ENCODE peak calls at places on chromosomes 1 and 21, in five cellular contexts. One of them, this sample, is unnamed.

GRCh38 chr1:43396059-43396458 is 6.4 kb downstream of the SZT2 start:
- DNase-seq in psoas muscle: no peak
- DNase-seq in prostate gland: peak; percentile 91
- DNase-seq in IMR-90: no peak
- DNase-seq in astrocyte of the spinal cord: no peak
- DNase-seq in this sample: no peak

GRCh38 chr1:150406483-150406882 is 42.5 kb downstream of the RPRD2 start:
- DNase-seq in psoas muscle: no peak
- DNase-seq in prostate gland: no peak
- DNase-seq in IMR-90: no peak
- DNase-seq in astrocyte of the spinal cord: no peak
- DNase-seq in this sample: no peak

GRCh38 chr21:45613881-45614280 is 29.6 kb upstream of the PCBP3 start:
- DNase-seq in psoas muscle: no peak
- DNase-seq in prostate gland: no peak
- DNase-seq in IMR-90: no peak
- DNase-seq in astrocyte of the spinal cord: peak; percentile 45
- DNase-seq in this sample: no peak

GRCh38 chr1:200176181-200176580 is 148.7 kb downstream of the NR5A2 start:
- DNase-seq in psoas muscle: no peak
- DNase-seq in prostate gland: no peak
- DNase-seq in IMR-90: no peak
- DNase-seq in astrocyte of the spinal cord: no peak
- DNase-seq in this sample: no peak

GRCh38 chr21:45517249-45518065 is 24.8 kb downstream of the SLC19A1 start:
- DNase-seq in psoas muscle: peak; percentile 40
- DNase-seq in prostate gland: no peak
- DNase-seq in IMR-90: no peak
- DNase-seq in astrocyte of the spinal cord: no peak
- DNase-seq in this sample: peak; percentile 64

GRCh38 chr21:25369524-25370300 is 237.6 kb downstream of the MRPL39 start:
- DNase-seq in psoas muscle: no peak
- DNase-seq in prostate gland: no peak
- DNase-seq in IMR-90: peak; percentile 66
- DNase-seq in astrocyte of the spinal cord: peak; percentile 69
- DNase-seq in this sample: no peak

GRCh38 chr1:174433451-174433850 is 14.3 kb upstream of the GPR52 start:
- DNase-seq in psoas muscle: no peak
- DNase-seq in prostate gland: no peak
- DNase-seq in IMR-90: peak; percentile 89
- DNase-seq in astrocyte of the spinal cord: peak; percentile 54
- DNase-seq in this sample: no peak

GRCh38 chr1:110336300-110337039 is 2.7 kb upstream of the RBM15 start:
- DNase-seq in psoas muscle: no peak
- DNase-seq in prostate gland: no peak
- DNase-seq in IMR-90: no peak
- DNase-seq in astrocyte of the spinal cord: peak; percentile 17
- DNase-seq in this sample: no peak

GRCh38 chr21:34817821-34818662 is 149.2 kb downstream of the CLIC6 start:
- DNase-seq in psoas muscle: no peak
- DNase-seq in prostate gland: no peak
- DNase-seq in IMR-90: no peak
- DNase-seq in astrocyte of the spinal cord: no peak
- DNase-seq in this sample: no peak

GRCh38 chr1:160494620-160495019 is 28.4 kb downstream of the SLAMF6 start:
- DNase-seq in psoas muscle: no peak
- DNase-seq in prostate gland: no peak
- DNase-seq in IMR-90: no peak
- DNase-seq in astrocyte of the spinal cord: no peak
- DNase-seq in this sample: no peak
- TF ChIP-seq CTCF in psoas muscle: no peak
- TF ChIP-seq CTCF in prostate gland: no peak
- TF ChIP-seq CTCF in IMR-90: no peak
- TF ChIP-seq CTCF in astrocyte of the spinal cord: peak; percentile 23
- TF ChIP-seq CTCF in this sample: no peak

GRCh38 chr1:231170875-231171274 is 9.0 kb downstream of the TRIM67 start:
- DNase-seq in psoas muscle: no peak
- DNase-seq in prostate gland: no peak
- DNase-seq in IMR-90: no peak
- DNase-seq in astrocyte of the spinal cord: no peak
- DNase-seq in this sample: no peak
- TF ChIP-seq CTCF in psoas muscle: no peak
- TF ChIP-seq CTCF in prostate gland: no peak
- TF ChIP-seq CTCF in IMR-90: no peak
- TF ChIP-seq CTCF in astrocyte of the spinal cord: peak; percentile 25
- TF ChIP-seq CTCF in this sample: no peak

GRCh38 chr1:115192200-115192767 is 103.0 kb upstream of the TSPAN2 start:
- DNase-seq in psoas muscle: no peak
- DNase-seq in prostate gland: no peak
- DNase-seq in IMR-90: peak; percentile 36
- DNase-seq in astrocyte of the spinal cord: no peak
- DNase-seq in this sample: no peak
- TF ChIP-seq CTCF in psoas muscle: no peak
- TF ChIP-seq CTCF in prostate gland: no peak
- TF ChIP-seq CTCF in IMR-90: no peak
- TF ChIP-seq CTCF in astrocyte of the spinal cord: no peak
- TF ChIP-seq CTCF in this sample: no peak

GRCh38 chr1:166673722-166674121 is 165.6 kb upstream of the POGK start:
- DNase-seq in psoas muscle: no peak
- DNase-seq in prostate gland: no peak
- DNase-seq in IMR-90: no peak
- DNase-seq in astrocyte of the spinal cord: no peak
- DNase-seq in this sample: no peak

GRCh38 chr1:166671627-166672026 is 167.6 kb upstream of the POGK start:
- DNase-seq in psoas muscle: no peak
- DNase-seq in prostate gland: no peak
- DNase-seq in IMR-90: no peak
- DNase-seq in astrocyte of the spinal cord: no peak
- DNase-seq in this sample: no peak

GRCh38 chr1:166679369-166679768 is 159.9 kb upstream of the POGK start:
- DNase-seq in psoas muscle: no peak
- DNase-seq in prostate gland: no peak
- DNase-seq in IMR-90: no peak
- DNase-seq in astrocyte of the spinal cord: no peak
- DNase-seq in this sample: no peak

GRCh38 chr1:166675213-166675612 is 164.1 kb upstream of the POGK start:
- DNase-seq in psoas muscle: no peak
- DNase-seq in prostate gland: no peak
- DNase-seq in IMR-90: no peak
- DNase-seq in astrocyte of the spinal cord: no peak
- DNase-seq in this sample: no peak

DNA sequence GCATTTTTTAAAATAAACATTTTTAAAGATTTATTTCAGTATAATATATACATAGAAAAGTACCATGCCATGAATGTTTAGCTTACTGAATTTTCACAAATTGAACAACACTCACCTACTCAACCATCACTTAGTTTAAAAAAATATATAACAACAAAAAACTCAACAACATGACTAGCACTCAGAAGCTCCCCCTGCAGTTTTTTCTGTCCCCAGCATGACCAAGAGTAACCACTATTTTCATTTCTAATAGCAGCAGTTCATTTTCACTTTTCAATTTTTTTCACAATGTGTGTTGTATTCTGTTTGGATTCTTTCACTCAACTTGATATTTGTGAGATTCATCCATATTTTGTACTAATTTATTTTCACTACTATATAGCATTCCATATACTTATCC is 162.3 kb upstream of the POGK start:
- DNase-seq in psoas muscle: no peak
- DNase-seq in prostate gland: no peak
- DNase-seq in IMR-90: no peak
- DNase-seq in astrocyte of the spinal cord: no peak
- DNase-seq in this sample: no peak
- TF ChIP-seq CTCF in psoas muscle: no peak
- TF ChIP-seq CTCF in prostate gland: no peak
- TF ChIP-seq CTCF in IMR-90: no peak
- TF ChIP-seq CTCF in astrocyte of the spinal cord: no peak
- TF ChIP-seq CTCF in this sample: no peak

GRCh38 chr1:155910621-155911121 is 478 bp downstream of the RIT1 start:
- DNase-seq in psoas muscle: no peak
- DNase-seq in prostate gland: peak; percentile 10
- DNase-seq in IMR-90: peak; percentile 42
- DNase-seq in astrocyte of the spinal cord: peak; percentile 59
- DNase-seq in this sample: no peak
- TF ChIP-seq CTCF in psoas muscle: no peak
- TF ChIP-seq CTCF in prostate gland: no peak
- TF ChIP-seq CTCF in IMR-90: no peak
- TF ChIP-seq CTCF in astrocyte of the spinal cord: peak; percentile 15
- TF ChIP-seq CTCF in this sample: no peak

DNA sequence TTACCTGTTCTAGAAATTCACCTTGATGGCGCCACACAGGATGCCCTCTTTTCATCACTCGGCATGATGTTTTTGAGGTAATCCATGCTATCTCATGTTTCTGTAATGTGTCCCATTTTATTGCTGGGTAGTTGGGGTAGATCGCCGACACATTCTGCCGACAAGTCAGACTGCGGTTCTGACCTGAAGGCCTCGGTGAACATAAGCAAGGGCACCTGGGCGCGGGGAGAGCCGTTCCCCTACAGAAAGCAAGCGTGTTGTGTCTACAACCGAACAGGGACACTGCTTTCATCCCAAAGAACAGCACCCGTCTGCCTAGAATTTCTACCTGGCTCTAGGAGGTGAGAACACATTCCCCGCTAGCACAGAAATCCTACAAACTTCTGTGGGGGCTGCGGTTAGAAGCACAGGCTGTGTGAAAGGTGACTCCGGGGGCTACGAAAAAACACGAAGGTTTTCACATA is 149.2 kb downstream of the PPIAL4G start:
- DNase-seq in psoas muscle: no peak
- DNase-seq in prostate gland: no peak
- DNase-seq in IMR-90: no peak
- DNase-seq in astrocyte of the spinal cord: no peak
- DNase-seq in this sample: no peak
- TF ChIP-seq CTCF in psoas muscle: no peak
- TF ChIP-seq CTCF in prostate gland: no peak
- TF ChIP-seq CTCF in IMR-90: no peak
- TF ChIP-seq CTCF in astrocyte of the spinal cord: no peak
- TF ChIP-seq CTCF in this sample: no peak

DNA sequence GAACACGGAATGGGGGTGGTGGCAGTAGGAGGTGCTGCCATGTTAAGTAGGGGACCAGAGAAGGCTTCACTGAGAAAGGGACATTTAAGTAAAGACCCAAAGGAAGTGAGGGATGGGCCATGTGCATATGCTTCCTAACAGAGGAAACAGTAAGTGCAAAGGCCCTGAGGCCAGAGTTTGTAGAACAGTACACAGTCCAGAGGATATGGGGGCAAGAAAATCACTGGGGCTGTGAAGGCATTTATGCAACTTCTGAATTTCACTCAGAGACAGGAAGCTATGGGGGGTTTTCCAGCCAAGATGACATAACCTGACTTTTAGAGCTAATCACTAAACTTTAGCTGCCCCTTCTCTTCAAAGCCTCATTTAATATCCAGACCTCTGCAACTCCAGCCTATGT is 202.5 kb upstream of the EDN2 start:
- DNase-seq in psoas muscle: no peak
- DNase-seq in prostate gland: no peak
- DNase-seq in IMR-90: no peak
- DNase-seq in astrocyte of the spinal cord: no peak
- DNase-seq in this sample: no peak
- TF ChIP-seq CTCF in psoas muscle: no peak
- TF ChIP-seq CTCF in prostate gland: no peak
- TF ChIP-seq CTCF in IMR-90: no peak
- TF ChIP-seq CTCF in astrocyte of the spinal cord: no peak
- TF ChIP-seq CTCF in this sample: no peak

This sample was measured in lower lobe of right lung.